ENCODE peak calls at places on chromosome 14, in five cellular contexts. Y is hepatocyte, S is astrocyte, U is neural progenitor cell, D is IMR-90. A is an unnamed sample.

GRCh38 chr14:59208224-59208814 is 19.9 kb downstream of the DAAM1 start:
- DNase-seq in Y (no peak), S (peak; percentile 89), U (no peak), D (peak; percentile 69), A (peak; percentile 28)

GRCh38 chr14:34436960-34437728 is 24.9 kb downstream of the SPTSSA start:
- DNase-seq in Y (peak; percentile 19), S (no peak), U (no peak), D (no peak), A (peak; percentile 25)

GRCh38 chr14:49972840-49973239 is 80.0 kb downstream of the ARF6 start:
- DNase-seq in Y (peak; percentile 74), S (peak; percentile 93), U (no peak), D (peak; percentile 92), A (peak; percentile 94)

GRCh38 chr14:61101803-61102548 is 120.9 kb downstream of the SLC38A6 start:
- DNase-seq in Y (no peak), S (peak; percentile 75), U (no peak), D (peak; percentile 65), A (peak; percentile 66)

GRCh38 chr14:22497671-22498093 is 91.3 kb downstream of the DAD1 start:
- DNase-seq in Y (no peak), S (no peak), U (no peak), D (no peak), A (no peak)

GRCh38 chr14:92726135-92726932 is 22.1 kb downstream of the LGMN start:
- DNase-seq in Y (peak; percentile 79), S (peak; percentile 89), U (no peak), D (peak; percentile 89), A (peak; percentile 93)

GRCh38 chr14:52079239-52079956 is 10.5 kb upstream of the NID2 start:
- DNase-seq in Y (no peak), S (peak; percentile 60), U (no peak), D (peak; percentile 71), A (no peak)

GRCh38 chr14:95095991-95096390 is 61.3 kb downstream of the DICER1 start:
- DNase-seq in Y (no peak), S (no peak), U (peak; percentile 91), D (no peak), A (no peak)

GRCh38 chr14:21060590-21061346 is 3.1 kb downstream of the RNASE8 start:
- DNase-seq in Y (no peak), S (no peak), U (no peak), D (no peak), A (no peak)

GRCh38 chr14:96145116-96145864 is 59.3 kb upstream of the BDKRB2 start:
- DNase-seq in Y (no peak), S (peak; percentile 86), U (no peak), D (peak; percentile 91), A (peak; percentile 92)

GRCh38 chr14:35438910-35439713 is 34.6 kb upstream of the NFKBIA start:
- DNase-seq in Y (no peak), S (no peak), U (peak; percentile 11), D (no peak), A (no peak)

GRCh38 chr14:26190644-26191043 is 407.2 kb downstream of the NOVA1 start:
- DNase-seq in Y (no peak), S (no peak), U (no peak), D (no peak), A (peak; percentile 12)

GRCh38 chr14:64724578-64724930 is 20.3 kb downstream of the PLEKHG3 start:
- DNase-seq in Y (no peak), S (no peak), U (no peak), D (no peak), A (no peak)

GRCh38 chr14:76163668-76164363 is 12.1 kb downstream of the GPATCH2L start:
- DNase-seq in Y (no peak), S (no peak), U (no peak), D (no peak), A (no peak)
- H3K27ac ChIP-seq in Y (no peak overlapping the region), S (no peak overlapping the region), U (no peak overlapping the region), D (no peak overlapping the region), A (no peak overlapping the region)

DNA sequence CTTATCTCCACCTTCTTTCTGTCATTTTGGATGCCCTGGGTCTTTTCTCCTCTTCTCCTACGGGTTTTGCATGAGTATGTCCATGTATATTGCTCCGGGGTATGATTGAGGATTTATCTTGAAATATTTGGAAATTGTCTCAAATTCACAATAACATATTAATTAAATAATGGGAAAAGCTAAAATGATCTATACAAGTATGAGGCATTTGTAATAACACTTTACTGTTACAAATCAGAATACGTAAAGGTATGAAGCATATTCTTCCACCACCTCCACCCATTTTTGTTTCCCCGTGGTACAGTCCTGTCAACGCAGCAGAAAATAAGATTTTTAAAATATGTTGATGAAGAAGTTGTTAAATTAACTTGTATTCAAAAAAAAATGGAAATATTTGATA is 91.3 kb downstream of the PPP2R5C start:
- DNase-seq in Y (no peak), S (no peak), U (no peak), D (no peak), A (no peak)
- H4K20me1 ChIP-seq in Y (peaks cover 65% of the 10 kb centered on the region), S (peaks cover 85% of the 10 kb centered on the region), U (peaks cover 89% of the 10 kb centered on the region), D (peaks cover 61% of the 10 kb centered on the region), A (no peaks in the 10 kb centered on the region)

GRCh38 chr14:65834051-65834450 is 421.5 kb downstream of the FUT8 start:
- DNase-seq in Y (no peak), S (no peak), U (no peak), D (no peak), A (no peak)

GRCh38 chr14:65834812-65835211 is 422.3 kb downstream of the FUT8 start:
- DNase-seq in Y (no peak), S (no peak), U (peak; percentile 25), D (no peak), A (no peak)

GRCh38 chr14:65833256-65833880 is 420.8 kb downstream of the FUT8 start:
- DNase-seq in Y (no peak), S (no peak), U (peak; percentile 38), D (no peak), A (no peak)

GRCh38 chr14:65832431-65833253 is 420.1 kb downstream of the FUT8 start:
- DNase-seq in Y (no peak), S (no peak), U (peak; percentile 68), D (peak; percentile 5), A (peak; percentile 11)

GRCh38 chr14:65835501-65835900 is 423.0 kb downstream of the FUT8 start:
- DNase-seq in Y (no peak), S (no peak), U (no peak), D (no peak), A (no peak)
- H3K36me3 ChIP-seq in Y (no peaks in the 10 kb centered on the region), S (no peaks in the 10 kb centered on the region), U (no peaks in the 10 kb centered on the region), D (no peaks in the 10 kb centered on the region), A (no peaks in the 10 kb centered on the region)

GRCh38 chr14:103393687-103394626 is 8.7 kb downstream of the MARK3 start:
- DNase-seq in Y (peak; percentile 34), S (peak; percentile 42), U (peak; percentile 38), D (peak; percentile 53), A (peak; percentile 51)
- H3K27ac ChIP-seq in Y (no peak overlapping the region), S (peak overlapping the region; percentile 12), U (no peak overlapping the region), D (no peak overlapping the region), A (no peak overlapping the region)

GRCh38 chr14:73721101-73721821 is 7.1 kb upstream of the PNMA1 start:
- DNase-seq in Y (no peak), S (no peak), U (peak; percentile 41), D (no peak), A (no peak)
- H4K20me1 ChIP-seq in Y (peaks cover 3% of the 10 kb centered on the region), S (peaks cover 11% of the 10 kb centered on the region), U (peaks cover 14% of the 10 kb centered on the region), D (peaks cover 24% of the 10 kb centered on the region), A (no peaks in the 10 kb centered on the region)

DNA sequence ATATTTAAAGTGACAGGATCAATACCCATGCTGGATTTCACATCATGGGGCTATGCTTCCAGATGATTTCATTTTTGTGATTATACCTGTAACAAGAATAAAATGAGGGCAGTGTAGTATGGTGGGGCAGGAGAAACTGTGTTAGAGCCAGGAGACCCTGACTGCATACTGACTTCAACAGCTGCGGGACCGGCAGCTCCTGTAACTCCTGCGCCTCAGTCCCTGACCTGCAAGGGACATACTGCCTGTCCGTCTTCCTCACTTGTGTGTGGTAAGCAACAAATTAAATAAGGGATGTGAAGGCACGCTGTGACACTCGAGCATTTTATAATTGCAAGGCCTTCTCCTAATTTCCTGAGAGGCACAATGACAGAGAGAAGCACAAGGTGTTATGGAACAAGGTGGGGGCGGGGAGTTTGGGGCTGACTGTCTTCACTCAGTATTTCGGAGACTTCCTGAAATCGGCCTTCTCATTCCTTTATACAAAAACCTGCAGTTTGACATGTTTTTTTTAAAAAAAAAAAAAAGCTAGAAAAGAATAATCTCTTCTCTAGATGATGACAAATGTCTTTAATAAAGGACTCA is 164.2 kb downstream of the TTC7B start:
- DNase-seq in Y (no peak), S (no peak), U (no peak), D (no peak), A (no peak)
- H3K36me3 ChIP-seq in Y (no peaks in the 10 kb centered on the region), S (peaks cover 2% of the 10 kb centered on the region), U (no peaks in the 10 kb centered on the region), D (peaks cover 5% of the 10 kb centered on the region), A (peaks cover 2% of the 10 kb centered on the region)

DNA sequence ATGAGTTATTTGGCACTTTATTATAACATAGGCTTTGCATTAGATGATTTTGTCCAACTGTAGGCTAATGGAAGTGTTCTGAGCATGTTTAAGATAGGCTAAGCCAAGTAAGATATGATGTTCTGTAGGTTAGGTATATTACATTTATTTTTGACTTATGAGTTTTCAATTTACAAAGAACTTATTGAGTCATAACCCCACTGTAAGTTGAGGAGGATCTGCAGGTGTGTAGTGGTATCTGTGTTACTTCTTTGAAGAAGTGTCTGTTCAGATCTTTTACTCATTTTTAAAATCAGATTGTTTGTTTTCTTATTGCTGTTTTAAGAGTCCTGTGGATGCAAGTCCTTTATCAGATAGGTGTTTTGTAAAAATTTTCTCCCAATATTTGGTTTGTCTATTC is 329.2 kb downstream of the RAD51B start:
- DNase-seq in Y (no peak), S (no peak), U (no peak), D (no peak), A (no peak)
- H3K27ac ChIP-seq in Y (no peak overlapping the region), S (no peak overlapping the region), U (no peak overlapping the region), D (no peak overlapping the region), A (no peak overlapping the region)

GRCh38 chr14:100114109-100114765 is 45.2 kb downstream of the DEGS2 start:
- DNase-seq in Y (no peak), S (no peak), U (no peak), D (no peak), A (no peak)

GRCh38 chr14:100109594-100109955 is 44.4 kb downstream of the EVL start:
- DNase-seq in Y (no peak), S (no peak), U (no peak), D (no peak), A (no peak)

GRCh38 chr14:100108042-100108825 is 43.0 kb downstream of the EVL start:
- DNase-seq in Y (peak; percentile 86), S (peak; percentile 24), U (peak; percentile 89), D (peak; percentile 65), A (peak; percentile 43)

GRCh38 chr14:100108840-100109593 is 43.8 kb downstream of the EVL start:
- DNase-seq in Y (no peak), S (peak; percentile 31), U (no peak), D (peak; percentile 69), A (peak; percentile 28)

GRCh38 chr14:100110801-100111200 is 45.6 kb downstream of the EVL start:
- DNase-seq in Y (no peak), S (no peak), U (no peak), D (no peak), A (no peak)
- H4K20me1 ChIP-seq in Y (no peaks in the 10 kb centered on the region), S (peaks cover 48% of the 10 kb centered on the region), U (peaks cover 33% of the 10 kb centered on the region), D (no peaks in the 10 kb centered on the region), A (no peaks in the 10 kb centered on the region)

GRCh38 chr14:99909500-99910064 is 116.4 kb downstream of the EML1 start:
- DNase-seq in Y (peak; percentile 22), S (no peak), U (no peak), D (no peak), A (peak; percentile 16)
- H3K36me3 ChIP-seq in Y (no peaks in the 10 kb centered on the region), S (peaks cover 4% of the 10 kb centered on the region), U (peaks cover 3% of the 10 kb centered on the region), D (peaks cover 32% of the 10 kb centered on the region), A (no peaks in the 10 kb centered on the region)